ENCODE peak calls at places on chromosomes 5 and 9, in seven cellular contexts. I is HTR-8/SVneo; B is endothelial cell; E is thoracic aorta; M is HS-5; D is choroid plexus epithelial cell; F is CD8-positive, alpha-beta memory T cell. L is an unnamed sample.

GRCh38 chr5:172886974-172887491 is 53.0 kb downstream of the ERGIC1 start:
- DNase-seq in M (peak), D (peak), F (no peak), B (no peak), E (peak), I (no peak), L (no peak)

GRCh38 chr9:98886691-98887229 is 56.9 kb upstream of the COL15A1 start:
- DNase-seq in M (no peak), E (no peak), B (no peak), I (no peak), F (no peak), D (no peak), L (no peak)

GRCh38 chr5:172311605-172312004 is 28.0 kb upstream of the UBTD2 start:
- DNase-seq in D (no peak), M (no peak), E (no peak), B (no peak), I (no peak), F (no peak), L (no peak)

GRCh38 chr5:31217441-31217840 is 24.0 kb downstream of the CDH6 start:
- DNase-seq in F (no peak), M (no peak), B (no peak), D (no peak), E (no peak), I (no peak), L (no peak)

GRCh38 chr9:21479152-21479702 is 2.9 kb downstream of the IFNE start:
- DNase-seq in F (no peak), B (no peak), I (no peak), E (no peak), D (no peak), M (no peak), L (no peak)

GRCh38 chr5:25955337-25955736 is 1083.0 kb downstream of the CDH9 start:
- DNase-seq in B (no peak), E (no peak), D (no peak), F (no peak), I (no peak), M (no peak), L (no peak)

GRCh38 chr5:21831145-21831787 is 1021.9 kb downstream of the CDH12 start:
- DNase-seq in F (no peak), M (no peak), B (no peak), D (no peak), E (no peak), I (no peak), L (no peak)

GRCh38 chr9:83141887-83142286 is 78.9 kb upstream of the RASEF start:
- DNase-seq in D (no peak), M (no peak), F (no peak), E (no peak), B (no peak), I (no peak), L (no peak)

GRCh38 chr5:173010547-173011464 is 27.2 kb downstream of the ATP6V0E1 start:
- DNase-seq in E (no peak), F (no peak), D (peak), I (no peak), M (no peak), B (peak), L (no peak)

GRCh38 chr5:15757635-15758034 is 257.7 kb downstream of the FBXL7 start:
- DNase-seq in I (no peak), D (no peak), M (no peak), E (no peak), B (no peak), F (no peak), L (no peak)

GRCh38 chr5:174139623-174140022 is 94.1 kb downstream of the NSG2 start:
- DNase-seq in I (no peak), M (no peak), F (no peak), E (no peak), D (no peak), B (no peak), L (no peak)

GRCh38 chr5:136033244-136033643 is 4.5 kb downstream of the TGFBI start:
- DNase-seq in E (no peak), D (no peak), F (no peak), I (no peak), B (no peak), M (no peak), L (no peak)

GRCh38 chr9:71697882-71698281 is 70.4 kb downstream of the CEMIP2 start:
- DNase-seq in D (no peak), F (no peak), I (no peak), M (no peak), B (no peak), E (no peak), L (no peak)

GRCh38 chr5:1011226-1011631 is 2.6 kb downstream of the NKD2 start:
- DNase-seq in I (peak), M (no peak), F (peak), E (no peak), B (peak), D (peak), L (no peak)

GRCh38 chr5:119402555-119402954 is 46.7 kb downstream of the TNFAIP8 start:
- DNase-seq in I (no peak), D (no peak), F (no peak), M (no peak), B (peak), E (no peak), L (no peak)

GRCh38 chr5:172920447-172920849 is 38.8 kb upstream of the RPL26L1 start:
- DNase-seq in D (no peak), B (no peak), E (peak), M (no peak), F (no peak), I (peak), L (peak)

GRCh38 chr5:135534609-135535419 is 950 bp downstream of the NEUROG1 start:
- DNase-seq in D (no peak), E (no peak), F (no peak), B (peak), M (no peak), I (no peak), L (no peak)

GRCh38 chr5:3658929-3659328 is 63.3 kb downstream of the IRX1 start:
- DNase-seq in E (no peak), B (no peak), D (no peak), M (no peak), I (no peak), F (no peak), L (no peak)

GRCh38 chr5:124865603-124866354 is 119.3 kb upstream of the ZNF608 start:
- DNase-seq in M (no peak), I (no peak), D (peak), E (no peak), B (no peak), F (no peak), L (no peak)

GRCh38 chr5:17415282-17415681 is 82.7 kb upstream of the TAF11L2 start:
- DNase-seq in M (no peak), E (no peak), F (no peak), B (no peak), D (no peak), I (no peak), L (no peak)

GRCh38 chr9:16753256-16753655 is 117.2 kb downstream of the BNC2 start:
- DNase-seq in I (no peak), B (no peak), E (no peak), M (no peak), F (no peak), D (no peak), L (no peak)

GRCh38 chr5:115460476-115460875 is 84.1 kb downstream of the FEM1C start:
- DNase-seq in M (peak), I (peak), D (peak), F (no peak), E (no peak), B (no peak), L (peak)

GRCh38 chr5:115510145-115510640 is 34.4 kb downstream of the FEM1C start:
- DNase-seq in M (no peak), B (no peak), D (no peak), I (no peak), E (no peak), F (no peak), L (no peak)

GRCh38 chr5:111703662-111704061 is 53.3 kb downstream of the NREP start:
- DNase-seq in M (no peak), D (no peak), I (no peak), B (no peak), E (no peak), F (no peak), L (no peak)

GRCh38 chr9:76591256-76591950 is 132.4 kb downstream of the GCNT1 start:
- DNase-seq in B (no peak), E (no peak), D (peak), I (no peak), F (no peak), M (no peak), L (no peak)

GRCh38 chr5:172721455-172722308 is 49.3 kb downstream of the DUSP1 start:
- DNase-seq in E (no peak), I (no peak), D (peak), B (no peak), M (no peak), F (no peak), L (no peak)

GRCh38 chr9:34502471-34503335 is 20.1 kb downstream of the ENHO start:
- DNase-seq in M (no peak), E (no peak), B (no peak), F (no peak), I (no peak), D (no peak), L (no peak)

GRCh38 chr9:70420267-70421019 is 6.0 kb upstream of the KLF9 start:
- DNase-seq in F (no peak), M (no peak), I (peak), D (peak), B (peak), E (peak), L (no peak)

GRCh38 chr5:55176176-55176818 is 3.3 kb upstream of the CDC20B start:
- DNase-seq in I (peak), M (no peak), E (no peak), F (no peak), D (no peak), B (peak), L (no peak)

GRCh38 chr9:100082786-100083185 is 16.0 kb downstream of the ERP44 start:
- DNase-seq in B (no peak), I (no peak), E (no peak), D (peak), F (no peak), M (peak), L (no peak)

GRCh38 chr5:97657239-97657638 is 474.2 kb upstream of the RIOK2 start:
- DNase-seq in E (no peak), B (no peak), D (no peak), I (no peak), F (no peak), M (no peak), L (no peak)

GRCh38 chr5:172347653-172348052 is 64.1 kb upstream of the UBTD2 start:
- DNase-seq in I (no peak), D (peak), F (no peak), B (no peak), E (no peak), M (no peak), L (no peak)

GRCh38 chr5:132263548-132264261 is 6.2 kb downstream of the PDLIM4 start:
- DNase-seq in E (peak), B (no peak), I (peak), D (peak), M (peak), F (no peak), L (no peak)

GRCh38 chr5:164235176-164235914 is 729.9 kb downstream of the MAT2B start:
- DNase-seq in D (peak), B (no peak), M (peak), I (peak), E (no peak), F (no peak), L (no peak)

GRCh38 chr5:78671609-78672008 is 23.0 kb upstream of the LHFPL2 start:
- DNase-seq in M (no peak), I (no peak), B (no peak), F (no peak), E (no peak), D (no peak), L (no peak)